ENCODE peak calls at places on chromosomes 13 and 19, in seven cellular contexts. One of them, this sample, is unnamed. For H3K4me1, the result is how much of the 10 kb centered on the place peaks cover.

GRCh38 chr13:65292488-65292901 is 1937.6 kb downstream of the PCDH9 start:
- DNase-seq in upper lobe of right lung: no peak
- DNase-seq in right atrium auricular region: no peak
- DNase-seq in right lobe of liver: no peak
- DNase-seq in psoas muscle: no peak
- DNase-seq in left ventricle myocardium inferior: no peak
- DNase-seq in mucosa of descending colon: no peak
- DNase-seq in this sample: no peak

GRCh38 chr19:7685546-7686445 is 5.2 kb downstream of the TRAPPC5 start:
- DNase-seq in upper lobe of right lung: no peak
- DNase-seq in right atrium auricular region: no peak
- DNase-seq in right lobe of liver: no peak
- DNase-seq in psoas muscle: no peak
- DNase-seq in left ventricle myocardium inferior: no peak
- DNase-seq in mucosa of descending colon: no peak
- DNase-seq in this sample: no peak

GRCh38 chr19:51127755-51128154 is 3.0 kb downstream of the SIGLEC9 start:
- DNase-seq in upper lobe of right lung: peak
- DNase-seq in right atrium auricular region: peak
- DNase-seq in right lobe of liver: no peak
- DNase-seq in psoas muscle: no peak
- DNase-seq in left ventricle myocardium inferior: no peak
- DNase-seq in mucosa of descending colon: peak
- DNase-seq in this sample: no peak

GRCh38 chr19:15466851-15467733 is 2.7 kb upstream of the RASAL3 start:
- DNase-seq in upper lobe of right lung: no peak
- DNase-seq in right atrium auricular region: no peak
- DNase-seq in right lobe of liver: no peak
- DNase-seq in psoas muscle: no peak
- DNase-seq in left ventricle myocardium inferior: no peak
- DNase-seq in mucosa of descending colon: no peak
- DNase-seq in this sample: no peak

GRCh38 chr19:33376423-33376822 is 2.9 kb downstream of the CEBPG start:
- DNase-seq in upper lobe of right lung: no peak
- DNase-seq in right atrium auricular region: peak
- DNase-seq in right lobe of liver: peak
- DNase-seq in psoas muscle: peak
- DNase-seq in left ventricle myocardium inferior: peak
- DNase-seq in mucosa of descending colon: peak
- DNase-seq in this sample: no peak

GRCh38 chr13:64529874-64530485 is 2700.2 kb downstream of the PCDH9 start:
- DNase-seq in upper lobe of right lung: no peak
- DNase-seq in right atrium auricular region: no peak
- DNase-seq in right lobe of liver: no peak
- DNase-seq in psoas muscle: no peak
- DNase-seq in left ventricle myocardium inferior: no peak
- DNase-seq in mucosa of descending colon: no peak
- DNase-seq in this sample: no peak

GRCh38 chr13:77511552-77511951 is 24.0 kb upstream of the SCEL start:
- DNase-seq in upper lobe of right lung: no peak
- DNase-seq in right atrium auricular region: no peak
- DNase-seq in right lobe of liver: no peak
- DNase-seq in psoas muscle: no peak
- DNase-seq in left ventricle myocardium inferior: no peak
- DNase-seq in mucosa of descending colon: no peak
- DNase-seq in this sample: no peak

GRCh38 chr19:10864538-10864899 is 6.8 kb upstream of the CARM1 start:
- DNase-seq in upper lobe of right lung: peak
- DNase-seq in right atrium auricular region: peak
- DNase-seq in right lobe of liver: peak
- DNase-seq in psoas muscle: peak
- DNase-seq in left ventricle myocardium inferior: peak
- DNase-seq in mucosa of descending colon: peak
- DNase-seq in this sample: no peak

GRCh38 chr13:90307136-90307535 is 1040.4 kb upstream of the MIR17HG start:
- DNase-seq in upper lobe of right lung: no peak
- DNase-seq in right atrium auricular region: no peak
- DNase-seq in right lobe of liver: no peak
- DNase-seq in psoas muscle: no peak
- DNase-seq in left ventricle myocardium inferior: no peak
- DNase-seq in mucosa of descending colon: no peak
- DNase-seq in this sample: no peak

GRCh38 chr19:18278521-18279265 is 2.7 kb downstream of the JUND start:
- DNase-seq in upper lobe of right lung: no peak
- DNase-seq in right atrium auricular region: no peak
- DNase-seq in right lobe of liver: no peak
- DNase-seq in psoas muscle: no peak
- DNase-seq in left ventricle myocardium inferior: no peak
- DNase-seq in mucosa of descending colon: no peak
- DNase-seq in this sample: no peak

GRCh38 chr19:4474504-4475136 is 2.5 kb downstream of the HDGFL2 start:
- DNase-seq in upper lobe of right lung: no peak
- DNase-seq in right atrium auricular region: no peak
- DNase-seq in right lobe of liver: no peak
- DNase-seq in psoas muscle: no peak
- DNase-seq in left ventricle myocardium inferior: no peak
- DNase-seq in mucosa of descending colon: no peak
- DNase-seq in this sample: no peak

GRCh38 chr19:58395220-58395978 is at the start of gene RNF225:
- DNase-seq in upper lobe of right lung: peak
- DNase-seq in right atrium auricular region: no peak
- DNase-seq in right lobe of liver: no peak
- DNase-seq in psoas muscle: no peak
- DNase-seq in left ventricle myocardium inferior: no peak
- DNase-seq in mucosa of descending colon: no peak
- DNase-seq in this sample: peak

GRCh38 chr13:52615134-52615801 is 27.0 kb upstream of the HNRNPA1L2 start:
- DNase-seq in upper lobe of right lung: no peak
- DNase-seq in right atrium auricular region: no peak
- DNase-seq in right lobe of liver: no peak
- DNase-seq in psoas muscle: no peak
- DNase-seq in left ventricle myocardium inferior: no peak
- DNase-seq in mucosa of descending colon: no peak
- DNase-seq in this sample: no peak

GRCh38 chr19:45403781-45404556 is 900 bp downstream of the PPP1R13L start:
- DNase-seq in upper lobe of right lung: peak
- DNase-seq in right atrium auricular region: peak
- DNase-seq in right lobe of liver: peak
- DNase-seq in psoas muscle: peak
- DNase-seq in left ventricle myocardium inferior: peak
- DNase-seq in mucosa of descending colon: peak
- DNase-seq in this sample: no peak

GRCh38 chr13:97116754-97117153 is 105.4 kb upstream of the MBNL2 start:
- DNase-seq in upper lobe of right lung: no peak
- DNase-seq in right atrium auricular region: no peak
- DNase-seq in right lobe of liver: no peak
- DNase-seq in psoas muscle: no peak
- DNase-seq in left ventricle myocardium inferior: no peak
- DNase-seq in mucosa of descending colon: no peak
- DNase-seq in this sample: no peak

GRCh38 chr13:85985791-85986190 is 186.6 kb upstream of the SLITRK6 start:
- DNase-seq in upper lobe of right lung: no peak
- DNase-seq in right atrium auricular region: no peak
- DNase-seq in right lobe of liver: no peak
- DNase-seq in psoas muscle: no peak
- DNase-seq in left ventricle myocardium inferior: no peak
- DNase-seq in mucosa of descending colon: no peak
- DNase-seq in this sample: no peak

GRCh38 chr13:110092869-110093268 is 214.1 kb downstream of the COL4A1 start:
- DNase-seq in upper lobe of right lung: no peak
- DNase-seq in right atrium auricular region: no peak
- DNase-seq in right lobe of liver: no peak
- DNase-seq in psoas muscle: no peak
- DNase-seq in left ventricle myocardium inferior: no peak
- DNase-seq in mucosa of descending colon: no peak
- DNase-seq in this sample: no peak

GRCh38 chr19:46859637-46860124 is 1.1 kb upstream of the ARHGAP35 start:
- DNase-seq in upper lobe of right lung: peak
- DNase-seq in right atrium auricular region: no peak
- DNase-seq in right lobe of liver: peak
- DNase-seq in psoas muscle: peak
- DNase-seq in left ventricle myocardium inferior: peak
- DNase-seq in mucosa of descending colon: peak
- DNase-seq in this sample: peak

GRCh38 chr19:46860846-46861690 is at the start of gene ARHGAP35:
- DNase-seq in upper lobe of right lung: peak
- DNase-seq in right atrium auricular region: no peak
- DNase-seq in right lobe of liver: peak
- DNase-seq in psoas muscle: no peak
- DNase-seq in left ventricle myocardium inferior: no peak
- DNase-seq in mucosa of descending colon: peak
- DNase-seq in this sample: no peak

GRCh38 chr19:46861691-46862503 is 1.1 kb downstream of the ARHGAP35 start:
- DNase-seq in upper lobe of right lung: peak
- DNase-seq in right atrium auricular region: no peak
- DNase-seq in right lobe of liver: no peak
- DNase-seq in psoas muscle: no peak
- DNase-seq in left ventricle myocardium inferior: no peak
- DNase-seq in mucosa of descending colon: no peak
- DNase-seq in this sample: peak

GRCh38 chr19:46862504-46862835 is 1.7 kb downstream of the ARHGAP35 start:
- DNase-seq in upper lobe of right lung: no peak
- DNase-seq in right atrium auricular region: no peak
- DNase-seq in right lobe of liver: no peak
- DNase-seq in psoas muscle: no peak
- DNase-seq in left ventricle myocardium inferior: no peak
- DNase-seq in mucosa of descending colon: no peak
- DNase-seq in this sample: peak

DNA sequence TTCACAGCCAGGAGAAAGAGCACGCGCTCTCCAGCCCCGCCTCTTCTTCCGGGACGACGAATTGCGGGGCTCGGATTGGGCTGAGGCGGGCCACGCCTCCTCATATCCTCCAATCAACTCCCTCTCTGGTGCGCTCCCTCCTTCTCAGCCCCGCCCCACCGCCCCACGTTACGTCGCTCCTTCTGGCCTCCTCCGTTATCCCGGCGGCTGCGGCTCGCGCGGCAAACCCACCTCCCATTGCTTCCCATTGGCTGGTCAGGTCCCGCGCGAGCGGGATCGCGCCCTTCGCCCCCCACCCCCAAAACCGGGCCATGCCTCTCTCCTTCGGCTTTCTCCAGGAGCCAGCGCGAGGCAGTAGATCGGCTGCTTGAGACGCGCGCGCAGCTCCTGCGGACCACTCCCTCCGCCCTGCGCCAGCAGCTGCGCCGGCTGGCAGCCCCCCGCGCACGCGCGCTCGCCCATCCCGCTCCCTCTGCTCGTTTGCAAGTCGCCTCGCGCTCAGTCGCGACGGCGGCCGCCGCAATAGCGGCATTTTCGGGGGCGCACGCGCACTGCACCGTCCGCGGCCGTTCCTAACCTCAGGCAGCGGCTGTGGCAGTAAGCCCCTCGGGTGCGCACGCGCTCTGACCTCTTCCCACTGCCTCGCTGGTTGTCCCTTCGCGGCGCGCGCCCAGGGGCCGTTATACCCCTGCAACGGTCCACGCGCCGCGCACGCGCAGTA is 512 bp upstream of the ARHGAP35 start:
- DNase-seq in upper lobe of right lung: peak
- DNase-seq in right atrium auricular region: peak
- DNase-seq in right lobe of liver: peak
- DNase-seq in psoas muscle: peak
- DNase-seq in left ventricle myocardium inferior: peak
- DNase-seq in mucosa of descending colon: peak
- DNase-seq in this sample: peak
- TF ChIP-seq CTCF in upper lobe of right lung: no peak
- TF ChIP-seq CTCF in right atrium auricular region: peak
- TF ChIP-seq CTCF in right lobe of liver: no peak
- TF ChIP-seq CTCF in psoas muscle: no peak
- TF ChIP-seq CTCF in left ventricle myocardium inferior: peak
- TF ChIP-seq CTCF in mucosa of descending colon: no peak
- TF ChIP-seq CTCF in this sample: no peak

GRCh38 chr13:105921711-105922110 is 613.8 kb downstream of the EFNB2 start:
- DNase-seq in upper lobe of right lung: no peak
- DNase-seq in right atrium auricular region: no peak
- DNase-seq in right lobe of liver: no peak
- DNase-seq in psoas muscle: no peak
- DNase-seq in left ventricle myocardium inferior: no peak
- DNase-seq in mucosa of descending colon: no peak
- DNase-seq in this sample: no peak
- H3K4me3 ChIP-seq in upper lobe of right lung: no peak
- H3K4me3 ChIP-seq in right atrium auricular region: no peak
- H3K4me3 ChIP-seq in right lobe of liver: no peak
- H3K4me3 ChIP-seq in psoas muscle: no peak
- H3K4me3 ChIP-seq in left ventricle myocardium inferior: no peak
- H3K4me3 ChIP-seq in mucosa of descending colon: no peak
- H3K4me3 ChIP-seq in this sample: no peak

DNA sequence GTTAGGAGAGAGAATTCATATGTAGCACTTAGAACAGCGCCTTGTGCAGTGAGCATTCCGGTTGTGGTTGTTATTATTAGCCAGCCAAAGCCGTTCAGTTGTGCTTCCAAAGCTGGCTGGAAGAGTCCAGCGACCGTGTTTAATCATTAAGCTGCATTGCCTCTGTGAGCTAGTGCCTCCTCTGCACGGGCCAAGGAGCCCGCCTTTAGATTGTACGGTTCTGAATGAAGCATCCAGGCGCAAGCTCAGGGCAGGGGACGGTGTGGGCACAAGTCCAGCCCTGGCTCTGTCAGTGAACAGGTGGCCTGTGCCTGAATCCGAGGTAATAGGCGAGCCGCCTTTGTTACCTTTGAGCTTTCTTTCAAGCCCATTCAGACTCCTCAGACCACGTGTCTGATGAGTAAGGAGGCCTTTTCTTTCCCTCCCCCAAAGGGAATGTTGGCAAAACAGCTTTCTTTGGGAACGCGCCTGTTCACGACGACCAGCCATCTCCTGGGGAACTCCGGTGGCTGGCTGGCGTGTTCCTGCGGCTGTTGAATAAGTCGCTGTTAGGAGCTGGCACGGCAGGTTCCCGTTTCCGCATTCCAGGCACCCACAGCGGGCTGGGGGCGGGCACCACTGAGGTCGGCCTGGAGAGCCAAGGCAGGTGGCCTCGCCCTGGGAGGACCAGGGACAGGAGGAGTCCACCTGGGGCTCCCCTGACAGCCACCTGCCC is 25.1 kb downstream of the SIPA1L3 start:
- DNase-seq in upper lobe of right lung: peak
- DNase-seq in right atrium auricular region: peak
- DNase-seq in right lobe of liver: peak
- DNase-seq in psoas muscle: peak
- DNase-seq in left ventricle myocardium inferior: peak
- DNase-seq in mucosa of descending colon: peak
- DNase-seq in this sample: peak
- H3K4me1 ChIP-seq in upper lobe of right lung: under half
- H3K4me1 ChIP-seq in right atrium auricular region: under half
- H3K4me1 ChIP-seq in right lobe of liver: under half
- H3K4me1 ChIP-seq in psoas muscle: under half
- H3K4me1 ChIP-seq in left ventricle myocardium inferior: under half
- H3K4me1 ChIP-seq in mucosa of descending colon: under half
- H3K4me1 ChIP-seq in this sample: under half

DNA sequence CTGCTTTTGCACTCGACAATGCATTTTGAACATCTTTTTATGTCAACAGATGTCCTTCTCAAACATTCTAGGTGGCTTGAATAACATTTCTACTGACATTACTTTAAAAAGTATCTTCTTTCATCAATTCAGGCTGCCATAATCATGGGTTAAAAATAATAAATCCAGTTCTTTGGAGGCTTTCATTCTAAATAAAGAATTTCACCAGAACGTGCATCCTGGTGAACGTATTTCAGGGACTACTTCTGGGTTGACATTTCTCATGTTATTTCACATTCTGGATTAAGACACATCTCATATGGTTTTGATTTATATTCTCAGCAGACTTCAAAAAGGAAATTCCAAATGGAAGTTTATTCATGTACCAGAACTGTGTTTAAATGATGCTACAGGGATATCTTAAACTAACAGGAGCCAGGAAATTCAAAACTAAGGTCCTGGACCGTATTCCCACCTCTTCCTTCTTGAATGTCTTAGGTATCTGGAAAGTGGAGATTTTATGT is 107.3 kb downstream of the STARD13 start:
- DNase-seq in upper lobe of right lung: no peak
- DNase-seq in right atrium auricular region: no peak
- DNase-seq in right lobe of liver: no peak
- DNase-seq in psoas muscle: no peak
- DNase-seq in left ventricle myocardium inferior: no peak
- DNase-seq in mucosa of descending colon: no peak
- DNase-seq in this sample: no peak
- TF ChIP-seq CTCF in upper lobe of right lung: no peak
- TF ChIP-seq CTCF in right atrium auricular region: no peak
- TF ChIP-seq CTCF in right lobe of liver: no peak
- TF ChIP-seq CTCF in psoas muscle: no peak
- TF ChIP-seq CTCF in left ventricle myocardium inferior: no peak
- TF ChIP-seq CTCF in mucosa of descending colon: no peak
- TF ChIP-seq CTCF in this sample: no peak